ENCODE peak calls at places on chromosomes 3 and 15, in seven cellular contexts. B is ELR; R is KG1; M is activated CD4-positive, alpha-beta T cell treated with anti-CD3 and anti-CD28 coated beads for 36 hours; V is erythroblast; L is globus pallidus; Z is fibroblast of lung. S is an unnamed sample.

GRCh38 chr15:49620174-49620573 is 444 bp downstream of the FAM227B start:
- DNase-seq in R (no peak), M (no peak), B (peak), V (peak), Z (peak), L (no peak), S (no peak)

GRCh38 chr3:56725175-56725574 is 42.1 kb upstream of the TASOR start:
- DNase-seq in M (peak), B (no peak), Z (no peak), V (no peak), L (no peak), R (no peak), S (no peak)

GRCh38 chr15:98416222-98416835 is 232.0 kb upstream of the IGF1R start:
- DNase-seq in L (no peak), M (no peak), R (no peak), Z (no peak), B (no peak), V (no peak), S (peak)

GRCh38 chr3:174883881-174884675 is 24.9 kb downstream of the NAALADL2 start:
- DNase-seq in R (no peak), Z (no peak), L (no peak), V (no peak), M (no peak), B (no peak), S (no peak)

GRCh38 chr3:58666683-58667082 is at the start of gene FAM3D:
- DNase-seq in L (no peak), V (no peak), R (peak), M (no peak), Z (no peak), B (peak), S (no peak)

GRCh38 chr3:195460355-195460754 is 17.5 kb upstream of the ACAP2 start:
- DNase-seq in L (no peak), M (no peak), B (no peak), Z (no peak), V (peak), R (no peak), S (peak)

GRCh38 chr15:73781038-73781925 is 28.1 kb upstream of the INSYN1 start:
- DNase-seq in B (peak), M (peak), R (no peak), L (no peak), Z (peak), V (no peak), S (peak)

GRCh38 chr3:9909221-9910013 is 6.8 kb downstream of the IL17RE start:
- DNase-seq in V (no peak), R (no peak), M (peak), B (no peak), Z (no peak), L (no peak), S (no peak)

GRCh38 chr15:70023064-70023768 is 74.5 kb downstream of the TLE3 start:
- DNase-seq in R (no peak), B (peak), L (no peak), Z (peak), M (peak), V (no peak), S (peak)

GRCh38 chr3:133457025-133457424 is 57.2 kb downstream of the BFSP2 start:
- DNase-seq in M (no peak), B (no peak), V (no peak), Z (no peak), L (no peak), R (no peak), S (no peak)

GRCh38 chr15:79283252-79284048 is 928 bp downstream of the ANKRD34C start:
- DNase-seq in Z (peak), V (peak), B (peak), M (peak), L (peak), R (no peak), S (peak)

GRCh38 chr3:179701176-179701827 is 48.5 kb downstream of the USP13 start:
- DNase-seq in M (no peak), Z (no peak), L (no peak), R (no peak), V (no peak), B (no peak), S (no peak)

GRCh38 chr3:179189764-179190163 is 41.6 kb downstream of the PIK3CA start:
- DNase-seq in B (peak), M (no peak), V (no peak), L (no peak), R (no peak), Z (peak), S (peak)

GRCh38 chr3:44348993-44349392 is 10.4 kb downstream of the TCAIM start:
- DNase-seq in Z (no peak), V (no peak), L (no peak), M (no peak), R (no peak), B (no peak), S (no peak)

GRCh38 chr3:66312039-66312438 is 91.2 kb downstream of the SLC25A26 start:
- DNase-seq in Z (no peak), M (no peak), V (no peak), B (no peak), R (no peak), L (no peak), S (no peak)

GRCh38 chr3:128301186-128302023 is 148.1 kb downstream of the EEFSEC start:
- DNase-seq in L (no peak), R (no peak), M (no peak), Z (no peak), B (no peak), V (no peak), S (no peak)